ENCODE peak calls at places on chromosomes 13 and 19, in five cellular contexts. Z, B, T, M and Q are unnamed samples. For H3K36me3, the result is how much of the 10 kb centered on the place peaks cover.

GRCh38 chr19:4390017-4390861 is 10.1 kb downstream of the SH3GL1 start:
- DNase-seq in Z (no peak), B (peak), T (peak), M (no peak), Q (no peak)

GRCh38 chr13:97116754-97117153 is 105.4 kb upstream of the MBNL2 start:
- DNase-seq in Z (no peak), B (peak), T (no peak), M (no peak), Q (peak)

GRCh38 chr19:57099199-57099661 is 20.6 kb upstream of the USP29 start:
- DNase-seq in Z (peak), B (peak), T (peak), M (peak), Q (peak)

GRCh38 chr13:39787086-39787487 is 131.6 kb downstream of the COG6 start:
- DNase-seq in Z (no peak), B (no peak), T (no peak), M (no peak), Q (no peak)

GRCh38 chr19:8697671-8698432 is 743 bp downstream of the ACTL9 start:
- DNase-seq in Z (no peak), B (no peak), T (no peak), M (no peak), Q (no peak)

GRCh38 chr19:35459414-35460082 is 11.5 kb downstream of the FFAR2 start:
- DNase-seq in Z (no peak), B (no peak), T (peak), M (peak), Q (peak)

GRCh38 chr19:10517760-10518443 is 655 bp upstream of the S1PR5 start:
- DNase-seq in Z (no peak), B (peak), T (no peak), M (peak), Q (no peak)

GRCh38 chr13:93726173-93727019 is 499.8 kb downstream of the GPC6 start:
- DNase-seq in Z (no peak), B (no peak), T (no peak), M (no peak), Q (no peak)

GRCh38 chr13:112893570-112894422 is 75.2 kb upstream of the MCF2L start:
- DNase-seq in Z (no peak), B (peak), T (no peak), M (peak), Q (peak)

GRCh38 chr19:9144920-9145319 is 4.7 kb downstream of the ZNF317 start:
- DNase-seq in Z (no peak), B (no peak), T (no peak), M (no peak), Q (no peak)

GRCh38 chr13:108352599-108352998 is 83.1 kb downstream of the TNFSF13B start:
- DNase-seq in Z (no peak), B (no peak), T (no peak), M (no peak), Q (no peak)

GRCh38 chr19:50412419-50412818 is 6.3 kb upstream of the SPIB start:
- DNase-seq in Z (no peak), B (no peak), T (no peak), M (no peak), Q (no peak)

GRCh38 chr19:50409347-50409746 is 9.4 kb upstream of the SPIB start:
- DNase-seq in Z (no peak), B (no peak), T (no peak), M (no peak), Q (no peak)

GRCh38 chr19:50413096-50413495 is 5.6 kb upstream of the SPIB start:
- DNase-seq in Z (no peak), B (no peak), T (no peak), M (no peak), Q (no peak)

GRCh38 chr19:50406829-50407228 is 11.9 kb upstream of the SPIB start:
- DNase-seq in Z (no peak), B (no peak), T (no peak), M (no peak), Q (no peak)

GRCh38 chr19:50410109-50410508 is 8.6 kb upstream of the SPIB start:
- DNase-seq in Z (no peak), B (no peak), T (no peak), M (no peak), Q (no peak)
- H3K27ac ChIP-seq in Z (no peak), B (no peak), T (no peak), M (no peak), Q (no peak)

DNA sequence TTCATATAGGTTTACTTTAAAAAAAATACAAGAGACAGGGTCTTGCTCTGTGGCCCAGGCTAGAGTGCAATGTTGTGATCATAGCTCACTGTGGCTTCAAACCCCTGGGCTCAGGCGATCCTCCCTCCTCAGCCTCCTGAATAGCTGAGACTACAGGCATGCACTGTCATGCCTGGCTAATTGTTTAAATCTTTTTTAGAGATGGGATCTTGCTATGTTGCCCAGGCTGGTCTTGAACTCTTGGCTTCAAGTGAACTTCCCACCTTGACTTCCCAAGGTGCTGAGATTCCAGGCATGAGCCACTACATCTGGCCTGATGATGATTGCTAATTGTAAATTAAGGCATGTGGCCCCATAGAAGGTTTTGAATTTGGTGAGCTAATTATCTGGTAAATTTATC is 35.4 kb upstream of the ADGRE1 start:
- DNase-seq in Z (no peak), B (no peak), T (no peak), M (no peak), Q (no peak)
- H3K36me3 ChIP-seq in Z (under half), B (under half), T (under half), M (under half), Q (under half)

DNA sequence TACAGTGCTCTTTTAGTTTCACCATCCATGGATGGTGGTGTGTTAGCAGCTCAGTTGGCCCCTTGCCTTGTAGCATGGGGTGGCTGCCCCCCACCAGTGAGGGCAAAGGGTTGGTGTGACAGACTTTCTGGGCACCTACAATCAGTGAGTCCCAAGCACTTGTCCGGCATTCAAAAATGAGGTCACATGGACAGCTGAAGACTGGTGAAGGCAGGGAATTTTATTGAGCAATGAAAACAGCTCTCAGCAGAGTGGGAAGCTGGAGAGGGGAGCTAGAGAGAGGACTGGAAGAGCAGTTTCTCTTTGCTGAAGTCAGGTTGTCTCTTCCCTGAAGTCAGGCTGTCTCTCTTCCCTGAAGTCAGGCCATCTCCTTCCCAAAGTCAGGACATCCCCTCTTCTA is 1053.2 kb downstream of the SLITRK1 start:
- DNase-seq in Z (no peak), B (no peak), T (no peak), M (no peak), Q (no peak)
- H3K27ac ChIP-seq in Z (no peak), B (no peak), T (no peak), M (no peak), Q (no peak)

GRCh38 chr13:52845334-52845761 is 3.1 kb downstream of the PCDH8 start:
- DNase-seq in Z (no peak), B (no peak), T (no peak), M (no peak), Q (peak)

GRCh38 chr13:52838433-52839107 is 9.9 kb downstream of the PCDH8 start:
- DNase-seq in Z (no peak), B (no peak), T (no peak), M (no peak), Q (no peak)

GRCh38 chr13:52845766-52846566 is 2.5 kb downstream of the PCDH8 start:
- DNase-seq in Z (no peak), B (no peak), T (peak), M (peak), Q (peak)

GRCh38 chr13:52840066-52840465 is 8.4 kb downstream of the PCDH8 start:
- DNase-seq in Z (no peak), B (no peak), T (no peak), M (no peak), Q (no peak)

GRCh38 chr13:52842440-52842839 is 6.0 kb downstream of the PCDH8 start:
- DNase-seq in Z (no peak), B (no peak), T (no peak), M (no peak), Q (no peak)
- H3K36me3 ChIP-seq in Z (under half), B (under half), T (under half), M (under half), Q (under half)

DNA sequence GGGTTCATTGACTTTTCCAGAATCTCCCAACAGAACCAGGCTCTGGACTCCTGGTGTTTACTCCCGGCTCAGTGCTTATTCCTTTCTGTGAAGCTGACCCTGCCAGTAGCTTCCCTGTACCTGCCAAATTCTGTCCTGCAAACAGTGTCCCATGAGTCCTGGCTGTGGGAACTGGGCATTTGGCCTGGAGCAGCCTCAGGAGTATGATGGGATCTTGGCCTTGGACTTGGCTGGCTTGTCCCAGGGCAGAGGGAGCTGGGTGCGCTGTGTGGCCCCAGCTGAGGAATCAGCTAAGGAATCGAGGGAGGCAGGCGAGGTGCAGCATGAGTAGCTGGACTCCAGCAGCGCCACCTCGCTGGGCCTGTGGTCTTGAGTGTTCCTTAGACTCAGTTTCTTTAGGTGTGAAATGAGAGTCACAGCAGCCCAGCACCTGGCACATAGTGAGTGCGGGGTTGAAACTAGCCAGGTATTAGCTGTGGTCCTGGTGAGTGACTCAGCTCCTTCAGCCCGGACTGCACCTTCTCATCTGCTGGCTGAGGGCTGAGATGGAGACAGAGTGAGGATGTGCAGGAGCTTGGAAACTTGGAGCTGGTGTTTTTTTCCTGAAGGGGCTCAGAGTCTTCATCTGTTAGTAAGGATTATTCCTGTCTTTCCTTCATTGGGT is 10.4 kb downstream of the CLASRP start:
- DNase-seq in Z (no peak), B (no peak), T (peak), M (peak), Q (no peak)
- H3K27ac ChIP-seq in Z (peak), B (no peak), T (peak), M (peak), Q (no peak)

GRCh38 chr19:948842-949496 is 23.1 kb downstream of the ARID3A start:
- DNase-seq in Z (no peak), B (no peak), T (no peak), M (no peak), Q (no peak)

GRCh38 chr19:947090-947706 is 21.4 kb downstream of the ARID3A start:
- DNase-seq in Z (no peak), B (no peak), T (no peak), M (no peak), Q (no peak)

GRCh38 chr19:950352-951066 is 24.7 kb downstream of the ARID3A start:
- DNase-seq in Z (no peak), B (no peak), T (no peak), M (no peak), Q (no peak)

GRCh38 chr19:945401-946252 is 19.8 kb downstream of the ARID3A start:
- DNase-seq in Z (no peak), B (no peak), T (no peak), M (no peak), Q (no peak)

DNA sequence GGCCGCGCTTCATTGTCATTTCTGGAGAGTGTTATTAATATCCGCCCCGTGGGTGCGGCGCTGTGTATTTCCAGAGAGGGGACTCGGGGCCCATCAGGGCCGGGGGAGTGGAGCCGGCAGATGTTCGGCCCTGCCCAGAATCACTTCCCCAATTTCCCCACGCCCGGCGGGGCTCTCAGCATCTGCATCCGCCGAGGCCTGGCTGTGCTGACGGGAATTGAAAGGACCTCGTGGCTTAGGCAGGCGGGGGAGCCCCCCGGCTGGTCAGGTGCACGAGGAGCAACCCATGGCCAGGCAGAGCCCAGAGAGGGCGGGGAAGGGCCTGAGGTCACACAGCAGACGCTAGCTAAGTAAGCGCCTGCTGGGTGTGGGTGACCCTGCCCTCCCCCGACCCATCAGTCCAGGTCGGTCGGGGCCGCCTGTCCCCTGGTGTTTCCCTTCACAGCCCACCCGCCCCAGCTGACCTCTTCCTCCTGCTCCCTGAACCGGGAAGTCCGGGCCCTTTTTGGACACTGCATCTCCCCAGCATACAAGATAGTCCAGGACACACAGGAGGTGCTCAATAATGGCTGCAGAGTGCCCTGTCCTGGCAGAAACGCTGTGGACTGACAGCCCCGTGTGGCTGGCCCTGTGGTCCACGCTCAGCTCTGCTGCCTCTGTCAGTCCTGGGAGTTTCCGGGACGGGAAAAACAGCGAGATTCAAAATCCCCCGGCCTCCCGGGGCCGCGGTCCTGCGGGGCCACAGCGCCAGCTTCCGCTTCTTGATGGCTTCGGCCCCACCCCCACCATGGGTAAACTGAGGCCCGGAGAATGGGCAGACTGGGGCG is 22.1 kb downstream of the ARID3A start:
- DNase-seq in Z (no peak), B (no peak), T (peak), M (peak), Q (peak)
- H3K36me3 ChIP-seq in Z (under half), B (under half), T (under half), M (under half), Q (under half)

DNA sequence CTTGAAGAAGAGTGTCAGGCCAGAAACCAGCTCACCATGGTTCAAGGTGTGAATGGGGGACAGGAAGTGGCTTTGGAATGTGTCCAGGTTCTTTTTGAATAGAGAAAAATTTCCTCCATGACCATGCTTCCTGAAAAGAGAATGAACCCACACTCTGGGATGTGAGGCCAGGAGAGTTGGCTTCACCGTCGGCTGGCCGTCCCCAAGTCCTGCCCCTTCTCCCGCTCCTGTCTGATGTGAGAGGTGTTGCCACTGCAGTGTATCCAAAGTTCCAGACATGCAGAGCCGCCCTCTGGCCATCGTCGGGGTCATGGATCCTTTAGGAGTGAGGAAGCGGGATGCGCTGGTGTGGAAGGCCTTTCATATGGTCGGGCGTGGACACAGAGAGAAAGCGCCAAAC is 101.2 kb downstream of the COL4A2 start:
- DNase-seq in Z (no peak), B (no peak), T (no peak), M (no peak), Q (no peak)
- H3K27ac ChIP-seq in Z (peak), B (peak), T (peak), M (peak), Q (peak)

GRCh38 chr19:16509141-16510061 is 13.2 kb downstream of the C19orf44 start:
- DNase-seq in Z (peak), B (peak), T (peak), M (no peak), Q (peak)

GRCh38 chr19:16514383-16515019 is 18.3 kb downstream of the C19orf44 start:
- DNase-seq in Z (no peak), B (no peak), T (no peak), M (no peak), Q (no peak)

GRCh38 chr19:16506961-16507360 is 10.8 kb downstream of the C19orf44 start:
- DNase-seq in Z (no peak), B (no peak), T (no peak), M (no peak), Q (no peak)

GRCh38 chr19:16504271-16504670 is 8.1 kb downstream of the C19orf44 start:
- DNase-seq in Z (no peak), B (no peak), T (no peak), M (no peak), Q (no peak)

GRCh38 chr19:16508546-16508945 is 12.4 kb downstream of the C19orf44 start:
- DNase-seq in Z (no peak), B (no peak), T (no peak), M (no peak), Q (no peak)
- H3K36me3 ChIP-seq in Z (under half), B (under half), T (half or more), M (half or more), Q (under half)

DNA sequence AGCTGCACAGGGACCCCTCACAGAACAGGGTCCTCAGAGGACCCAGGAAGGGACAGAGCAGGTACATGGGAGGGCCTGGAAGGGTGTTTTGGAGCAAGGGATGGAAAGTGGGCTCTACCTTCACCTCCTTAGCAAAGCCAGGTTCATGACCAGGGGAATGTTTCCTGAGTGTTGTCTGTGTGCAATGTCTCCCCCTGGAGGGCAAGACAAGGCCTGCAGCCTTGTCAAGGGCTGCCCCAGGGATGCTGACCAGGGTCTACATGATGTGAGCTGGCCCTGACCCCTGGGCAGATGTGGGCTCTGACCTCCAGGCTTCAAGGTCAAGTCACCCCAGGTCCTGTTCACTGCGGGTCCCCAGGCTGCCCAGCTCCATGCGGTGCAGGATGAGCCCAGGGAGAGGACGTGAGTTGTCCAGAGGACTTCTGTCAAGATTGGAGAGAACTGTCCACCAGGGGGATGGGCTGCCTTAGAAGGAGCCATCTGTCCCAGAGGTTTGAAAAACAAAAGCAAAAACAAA is 1.0 kb upstream of the CEACAM1 start:
- DNase-seq in Z (peak), B (peak), T (peak), M (peak), Q (peak)
- H3K27ac ChIP-seq in Z (peak), B (no peak), T (peak), M (peak), Q (no peak)

DNA sequence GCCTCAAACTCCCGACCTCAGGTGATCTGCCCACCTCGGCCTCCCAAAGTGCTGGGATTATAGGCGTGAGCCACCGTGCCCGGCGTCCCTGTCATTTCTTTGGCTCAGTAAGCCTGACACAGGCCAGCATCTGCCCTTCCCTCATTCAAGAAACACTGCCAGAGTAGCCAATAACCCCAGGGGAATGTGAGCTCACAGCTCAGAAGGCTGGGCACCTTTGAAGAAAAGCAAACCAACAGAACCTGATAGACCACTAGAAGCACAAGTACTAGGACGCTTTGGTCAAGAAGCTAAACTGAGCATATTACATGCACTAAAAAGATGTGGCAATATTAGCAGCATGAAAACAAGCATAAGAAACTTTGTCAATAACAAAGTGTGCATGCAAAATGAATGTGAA is 14.2 kb downstream of the SIGLEC5 start:
- DNase-seq in Z (no peak), B (no peak), T (no peak), M (no peak), Q (no peak)
- H3K36me3 ChIP-seq in Z (under half), B (under half), T (under half), M (under half), Q (under half)